ENCODE peak calls at places on chromosome 1, in ten cellular contexts. One of them, this sample, is unnamed.

GRCh38 chr1:172397221-172397620 is 23.3 kb upstream of the C1orf105 start:
- DNase-seq in OCI-LY7: no peak
- DNase-seq in left lung: no peak
- DNase-seq in A549: no peak
- DNase-seq in hepatocyte: no peak
- DNase-seq in spleen: no peak
- DNase-seq in gastrocnemius medialis: no peak
- DNase-seq in CD8-positive, alpha-beta T cell: no peak
- DNase-seq in left ventricle myocardium inferior: no peak
- DNase-seq in BE2C: no peak
- DNase-seq in this sample: no peak

GRCh38 chr1:11078631-11079030 is 18.8 kb upstream of the SRM start:
- DNase-seq in OCI-LY7: no peak
- DNase-seq in left lung: no peak
- DNase-seq in A549: no peak
- DNase-seq in hepatocyte: no peak
- DNase-seq in spleen: no peak
- DNase-seq in gastrocnemius medialis: no peak
- DNase-seq in CD8-positive, alpha-beta T cell: no peak
- DNase-seq in left ventricle myocardium inferior: no peak
- DNase-seq in BE2C: no peak
- DNase-seq in this sample: peak; percentile 38

GRCh38 chr1:156746716-156747631 is 4.5 kb downstream of the HDGF start:
- DNase-seq in OCI-LY7: peak; percentile 74
- DNase-seq in left lung: peak; percentile 93
- DNase-seq in A549: peak; percentile 90
- DNase-seq in hepatocyte: peak; percentile 97
- DNase-seq in spleen: peak; percentile 90
- DNase-seq in gastrocnemius medialis: peak; percentile 95
- DNase-seq in CD8-positive, alpha-beta T cell: peak; percentile 79
- DNase-seq in left ventricle myocardium inferior: peak; percentile 93
- DNase-seq in BE2C: peak; percentile 91
- DNase-seq in this sample: peak; percentile 79

GRCh38 chr1:26119892-26120608 is 8.4 kb downstream of the PDIK1L start:
- DNase-seq in OCI-LY7: no peak
- DNase-seq in left lung: no peak
- DNase-seq in A549: no peak
- DNase-seq in hepatocyte: no peak
- DNase-seq in spleen: no peak
- DNase-seq in gastrocnemius medialis: no peak
- DNase-seq in CD8-positive, alpha-beta T cell: no peak
- DNase-seq in left ventricle myocardium inferior: no peak
- DNase-seq in BE2C: no peak
- DNase-seq in this sample: no peak

GRCh38 chr1:92957020-92957734 is 4.1 kb downstream of the DIPK1A start:
- DNase-seq in OCI-LY7: peak; percentile 75
- DNase-seq in left lung: no peak
- DNase-seq in A549: no peak
- DNase-seq in hepatocyte: no peak
- DNase-seq in spleen: no peak
- DNase-seq in gastrocnemius medialis: no peak
- DNase-seq in CD8-positive, alpha-beta T cell: no peak
- DNase-seq in left ventricle myocardium inferior: no peak
- DNase-seq in BE2C: no peak
- DNase-seq in this sample: no peak

GRCh38 chr1:37486680-37487618 is 12.6 kb downstream of the ZC3H12A start:
- DNase-seq in OCI-LY7: peak; percentile 68
- DNase-seq in left lung: no peak
- DNase-seq in A549: peak; percentile 69
- DNase-seq in hepatocyte: peak; percentile 85
- DNase-seq in spleen: peak; percentile 93
- DNase-seq in gastrocnemius medialis: peak; percentile 90
- DNase-seq in CD8-positive, alpha-beta T cell: peak; percentile 87
- DNase-seq in left ventricle myocardium inferior: peak; percentile 79
- DNase-seq in BE2C: peak; percentile 67
- DNase-seq in this sample: no peak

GRCh38 chr1:219123041-219123440 is 50.6 kb upstream of the LYPLAL1 start:
- DNase-seq in OCI-LY7: no peak
- DNase-seq in left lung: no peak
- DNase-seq in A549: no peak
- DNase-seq in hepatocyte: no peak
- DNase-seq in spleen: no peak
- DNase-seq in gastrocnemius medialis: peak; percentile 14
- DNase-seq in CD8-positive, alpha-beta T cell: no peak
- DNase-seq in left ventricle myocardium inferior: no peak
- DNase-seq in BE2C: no peak
- DNase-seq in this sample: no peak

GRCh38 chr1:46114925-46115603 is 17.4 kb downstream of the PIK3R3 start:
- DNase-seq in OCI-LY7: no peak
- DNase-seq in left lung: no peak
- DNase-seq in A549: no peak
- DNase-seq in hepatocyte: no peak
- DNase-seq in spleen: no peak
- DNase-seq in gastrocnemius medialis: no peak
- DNase-seq in CD8-positive, alpha-beta T cell: no peak
- DNase-seq in left ventricle myocardium inferior: no peak
- DNase-seq in BE2C: no peak
- DNase-seq in this sample: no peak

GRCh38 chr1:164675342-164675904 is 116.4 kb downstream of the PBX1 start:
- DNase-seq in OCI-LY7: no peak
- DNase-seq in left lung: no peak
- DNase-seq in A549: no peak
- DNase-seq in hepatocyte: peak; percentile 45
- DNase-seq in spleen: no peak
- DNase-seq in gastrocnemius medialis: no peak
- DNase-seq in CD8-positive, alpha-beta T cell: no peak
- DNase-seq in left ventricle myocardium inferior: no peak
- DNase-seq in BE2C: no peak
- DNase-seq in this sample: no peak

GRCh38 chr1:84997667-84998600 is 1.0 kb upstream of the MCOLN2 start:
- DNase-seq in OCI-LY7: peak; percentile 39
- DNase-seq in left lung: no peak
- DNase-seq in A549: no peak
- DNase-seq in hepatocyte: peak; percentile 25
- DNase-seq in spleen: peak; percentile 75
- DNase-seq in gastrocnemius medialis: no peak
- DNase-seq in CD8-positive, alpha-beta T cell: peak; percentile 21
- DNase-seq in left ventricle myocardium inferior: peak; percentile 14
- DNase-seq in BE2C: peak; percentile 4
- DNase-seq in this sample: no peak

GRCh38 chr1:155968670-155969069 is 9.7 kb downstream of the ARHGEF2 start:
- DNase-seq in OCI-LY7: no peak
- DNase-seq in left lung: no peak
- DNase-seq in A549: no peak
- DNase-seq in hepatocyte: no peak
- DNase-seq in spleen: no peak
- DNase-seq in gastrocnemius medialis: peak; percentile 77
- DNase-seq in CD8-positive, alpha-beta T cell: no peak
- DNase-seq in left ventricle myocardium inferior: peak; percentile 58
- DNase-seq in BE2C: peak; percentile 48
- DNase-seq in this sample: peak; percentile 76

GRCh38 chr1:18716785-18717678 is 86.4 kb downstream of the PAX7 start:
- DNase-seq in OCI-LY7: no peak
- DNase-seq in left lung: no peak
- DNase-seq in A549: no peak
- DNase-seq in hepatocyte: no peak
- DNase-seq in spleen: no peak
- DNase-seq in gastrocnemius medialis: no peak
- DNase-seq in CD8-positive, alpha-beta T cell: no peak
- DNase-seq in left ventricle myocardium inferior: no peak
- DNase-seq in BE2C: no peak
- DNase-seq in this sample: no peak
- H3K4me3 ChIP-seq in OCI-LY7: no peak overlapping the region
- H3K4me3 ChIP-seq in left lung: no peak overlapping the region
- H3K4me3 ChIP-seq in A549: no peak overlapping the region
- H3K4me3 ChIP-seq in hepatocyte: no peak overlapping the region
- H3K4me3 ChIP-seq in spleen: no peak overlapping the region
- H3K4me3 ChIP-seq in gastrocnemius medialis: no peak overlapping the region
- H3K4me3 ChIP-seq in CD8-positive, alpha-beta T cell: no peak overlapping the region
- H3K4me3 ChIP-seq in left ventricle myocardium inferior: peak overlapping the region; percentile 17
- H3K4me3 ChIP-seq in BE2C: no peak overlapping the region
- H3K4me3 ChIP-seq in this sample: no peak overlapping the region

DNA sequence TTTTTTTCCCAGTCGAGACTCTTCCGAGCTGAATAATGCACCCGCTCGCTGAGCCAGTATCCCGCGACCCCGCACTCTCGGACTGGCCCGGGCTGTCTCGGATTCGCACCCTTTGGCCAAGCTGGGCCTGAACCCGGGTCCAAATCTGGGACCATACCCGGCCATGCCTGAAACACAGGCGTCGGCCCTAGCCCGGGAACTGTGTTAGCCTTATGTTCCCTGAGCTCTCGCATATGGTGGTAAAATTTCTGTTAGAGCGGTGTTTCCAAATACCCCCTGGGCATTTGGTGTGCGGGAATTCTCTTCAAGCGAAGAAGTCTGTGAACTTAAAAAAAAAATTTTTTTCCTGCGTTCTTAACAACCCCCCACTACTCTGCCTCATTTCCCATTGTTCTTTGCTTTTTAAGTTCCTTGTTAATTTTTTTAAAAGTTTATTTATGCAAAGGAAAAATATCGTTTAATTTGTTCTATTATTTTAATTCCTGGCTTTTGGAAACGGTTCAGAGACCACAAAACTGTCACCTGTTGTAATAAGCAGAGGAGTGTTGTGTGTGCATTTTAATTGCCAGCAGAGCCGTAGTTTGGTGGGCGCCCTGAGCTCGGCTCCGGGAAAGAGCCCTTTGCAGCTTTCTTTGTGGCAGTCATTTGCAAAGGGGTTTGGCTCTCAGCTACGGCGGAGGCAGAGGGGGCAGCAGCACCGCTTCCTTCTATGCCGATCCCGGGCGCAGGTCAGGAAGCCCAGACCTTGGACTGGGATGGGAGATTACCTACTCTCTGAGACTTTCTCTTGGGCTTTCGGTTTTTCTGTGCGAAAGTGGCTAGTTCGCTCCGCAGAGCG is 3.3 kb downstream of the RNF220 start:
- DNase-seq in OCI-LY7: no peak
- DNase-seq in left lung: no peak
- DNase-seq in A549: no peak
- DNase-seq in hepatocyte: peak; percentile 17
- DNase-seq in spleen: no peak
- DNase-seq in gastrocnemius medialis: no peak
- DNase-seq in CD8-positive, alpha-beta T cell: no peak
- DNase-seq in left ventricle myocardium inferior: no peak
- DNase-seq in BE2C: no peak
- DNase-seq in this sample: no peak
- H3K4me3 ChIP-seq in OCI-LY7: no peak overlapping the region
- H3K4me3 ChIP-seq in left lung: peak overlapping the region; percentile 4
- H3K4me3 ChIP-seq in A549: no peak overlapping the region
- H3K4me3 ChIP-seq in hepatocyte: no peak overlapping the region
- H3K4me3 ChIP-seq in spleen: peak overlapping the region; percentile 50
- H3K4me3 ChIP-seq in gastrocnemius medialis: peak overlapping the region; percentile 33
- H3K4me3 ChIP-seq in CD8-positive, alpha-beta T cell: no peak overlapping the region
- H3K4me3 ChIP-seq in left ventricle myocardium inferior: peak overlapping the region; percentile 68
- H3K4me3 ChIP-seq in BE2C: no peak overlapping the region
- H3K4me3 ChIP-seq in this sample: no peak overlapping the region

GRCh38 chr1:200406161-200406797 is 3.6 kb downstream of the ZNF281 start:
- DNase-seq in OCI-LY7: no peak
- DNase-seq in left lung: no peak
- DNase-seq in A549: no peak
- DNase-seq in hepatocyte: no peak
- DNase-seq in spleen: no peak
- DNase-seq in gastrocnemius medialis: no peak
- DNase-seq in CD8-positive, alpha-beta T cell: no peak
- DNase-seq in left ventricle myocardium inferior: no peak
- DNase-seq in BE2C: no peak
- DNase-seq in this sample: no peak
- H3K4me3 ChIP-seq in OCI-LY7: peak overlapping the region; percentile 48
- H3K4me3 ChIP-seq in left lung: no peak overlapping the region
- H3K4me3 ChIP-seq in A549: peak overlapping the region; percentile 88
- H3K4me3 ChIP-seq in hepatocyte: no peak overlapping the region
- H3K4me3 ChIP-seq in spleen: no peak overlapping the region
- H3K4me3 ChIP-seq in gastrocnemius medialis: peak overlapping the region; percentile 13
- H3K4me3 ChIP-seq in CD8-positive, alpha-beta T cell: no peak overlapping the region
- H3K4me3 ChIP-seq in left ventricle myocardium inferior: peak overlapping the region; percentile 28
- H3K4me3 ChIP-seq in BE2C: peak overlapping the region; percentile 7
- H3K4me3 ChIP-seq in this sample: peak overlapping the region; percentile 2

GRCh38 chr1:200875416-200875815 is 2.6 kb downstream of the GPR25 start:
- DNase-seq in OCI-LY7: no peak
- DNase-seq in left lung: no peak
- DNase-seq in A549: no peak
- DNase-seq in hepatocyte: no peak
- DNase-seq in spleen: no peak
- DNase-seq in gastrocnemius medialis: no peak
- DNase-seq in CD8-positive, alpha-beta T cell: no peak
- DNase-seq in left ventricle myocardium inferior: no peak
- DNase-seq in BE2C: no peak
- DNase-seq in this sample: no peak

GRCh38 chr1:200872446-200873115 is at the start of gene GPR25:
- DNase-seq in OCI-LY7: no peak
- DNase-seq in left lung: no peak
- DNase-seq in A549: no peak
- DNase-seq in hepatocyte: no peak
- DNase-seq in spleen: no peak
- DNase-seq in gastrocnemius medialis: no peak
- DNase-seq in CD8-positive, alpha-beta T cell: no peak
- DNase-seq in left ventricle myocardium inferior: no peak
- DNase-seq in BE2C: no peak
- DNase-seq in this sample: no peak

GRCh38 chr1:200874694-200875093 is 1.9 kb downstream of the GPR25 start:
- DNase-seq in OCI-LY7: no peak
- DNase-seq in left lung: no peak
- DNase-seq in A549: no peak
- DNase-seq in hepatocyte: no peak
- DNase-seq in spleen: no peak
- DNase-seq in gastrocnemius medialis: no peak
- DNase-seq in CD8-positive, alpha-beta T cell: no peak
- DNase-seq in left ventricle myocardium inferior: no peak
- DNase-seq in BE2C: no peak
- DNase-seq in this sample: no peak

GRCh38 chr1:200873116-200873670 is 412 bp downstream of the GPR25 start:
- DNase-seq in OCI-LY7: no peak
- DNase-seq in left lung: no peak
- DNase-seq in A549: no peak
- DNase-seq in hepatocyte: no peak
- DNase-seq in spleen: no peak
- DNase-seq in gastrocnemius medialis: no peak
- DNase-seq in CD8-positive, alpha-beta T cell: no peak
- DNase-seq in left ventricle myocardium inferior: no peak
- DNase-seq in BE2C: no peak
- DNase-seq in this sample: no peak

DNA sequence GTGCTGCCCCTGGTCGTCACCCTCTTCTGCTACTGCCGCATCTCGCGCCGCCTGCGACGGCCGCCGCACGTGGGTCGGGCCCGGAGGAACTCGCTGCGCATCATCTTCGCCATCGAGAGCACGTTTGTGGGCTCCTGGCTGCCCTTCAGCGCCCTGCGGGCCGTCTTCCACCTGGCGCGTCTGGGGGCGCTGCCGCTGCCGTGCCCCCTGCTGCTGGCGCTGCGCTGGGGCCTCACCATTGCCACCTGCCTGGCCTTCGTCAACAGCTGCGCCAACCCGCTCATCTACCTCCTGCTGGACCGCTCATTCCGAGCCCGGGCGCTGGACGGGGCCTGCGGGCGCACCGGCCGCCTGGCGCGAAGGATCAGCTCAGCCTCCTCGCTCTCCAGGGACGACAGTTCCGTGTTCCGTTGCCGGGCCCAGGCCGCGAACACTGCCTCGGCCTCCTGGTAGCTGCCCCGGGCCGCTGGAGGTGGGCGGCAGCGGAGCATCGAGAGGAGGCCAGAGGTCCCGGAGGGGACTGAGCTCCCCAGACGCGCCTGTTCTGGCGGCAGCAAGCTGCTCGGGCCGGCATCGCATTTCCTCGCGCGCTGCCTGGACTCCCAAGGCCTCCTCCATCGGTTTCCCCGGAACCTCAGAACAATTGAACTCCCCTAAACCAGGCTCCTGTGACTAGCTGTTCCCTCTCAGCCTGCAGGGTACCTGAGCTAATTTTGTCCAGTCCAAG is 1.1 kb downstream of the GPR25 start:
- DNase-seq in OCI-LY7: no peak
- DNase-seq in left lung: no peak
- DNase-seq in A549: no peak
- DNase-seq in hepatocyte: no peak
- DNase-seq in spleen: no peak
- DNase-seq in gastrocnemius medialis: no peak
- DNase-seq in CD8-positive, alpha-beta T cell: peak; percentile 24
- DNase-seq in left ventricle myocardium inferior: no peak
- DNase-seq in BE2C: no peak
- DNase-seq in this sample: no peak
- H3K4me3 ChIP-seq in OCI-LY7: no peak overlapping the region
- H3K4me3 ChIP-seq in left lung: peak overlapping the region; percentile 16
- H3K4me3 ChIP-seq in A549: no peak overlapping the region
- H3K4me3 ChIP-seq in hepatocyte: no peak overlapping the region
- H3K4me3 ChIP-seq in spleen: peak overlapping the region; percentile 17
- H3K4me3 ChIP-seq in gastrocnemius medialis: peak overlapping the region; percentile 41
- H3K4me3 ChIP-seq in CD8-positive, alpha-beta T cell: peak overlapping the region; percentile 21
- H3K4me3 ChIP-seq in left ventricle myocardium inferior: peak overlapping the region; percentile 56
- H3K4me3 ChIP-seq in BE2C: no peak overlapping the region
- H3K4me3 ChIP-seq in this sample: peak overlapping the region; percentile 28